ENCODE peak calls at places on chromosomes 1 and 21, in four cellular contexts. W, A, D and Y are unnamed samples.

GRCh38 chr1:94327001-94327685 is 89.8 kb upstream of the ARHGAP29 start:
- DNase-seq in W (peak; percentile 29), A (peak; percentile 84), D (no peak), Y (no peak)

GRCh38 chr1:237888143-237888542 is 2.6 kb downstream of the ZP4 start:
- DNase-seq in W (no peak), A (no peak), D (no peak), Y (no peak)

GRCh38 chr1:209576798-209577197 is 6.7 kb upstream of the CAMK1G start:
- DNase-seq in W (peak; percentile 83), A (peak; percentile 73), D (peak; percentile 41), Y (peak; percentile 24)

GRCh38 chr1:212975607-212975918 is 25.2 kb downstream of the VASH2 start:
- DNase-seq in W (no peak), A (no peak), D (no peak), Y (no peak)

GRCh38 chr1:147243228-147243685 is 773 bp downstream of the CHD1L start:
- DNase-seq in W (no peak), A (no peak), D (no peak), Y (no peak)

GRCh38 chr1:247111259-247111635 is 7.1 kb upstream of the ZNF669 start:
- DNase-seq in W (no peak), A (no peak), D (no peak), Y (no peak)

GRCh38 chr1:153520818-153521476 is 14.8 kb downstream of the S100A6 start:
- DNase-seq in W (no peak), A (no peak), D (no peak), Y (no peak)

GRCh38 chr1:46556822-46557221 is 5.4 kb upstream of the KNCN start:
- DNase-seq in W (no peak), A (peak; percentile 21), D (no peak), Y (no peak)

GRCh38 chr1:172810480-172810879 is 151.6 kb downstream of the FASLG start:
- DNase-seq in W (no peak), A (no peak), D (no peak), Y (no peak)

GRCh38 chr1:65247419-65248359 is 61.7 kb upstream of the DNAJC6 start:
- DNase-seq in W (no peak), A (no peak), D (no peak), Y (no peak)

GRCh38 chr21:36848875-36849274 is 117.6 kb downstream of the HLCS start:
- DNase-seq in W (no peak), A (no peak), D (no peak), Y (no peak)

GRCh38 chr1:36248250-36248894 is 24.1 kb downstream of the THRAP3 start:
- DNase-seq in W (peak; percentile 62), A (peak; percentile 75), D (no peak), Y (peak; percentile 82)

GRCh38 chr1:216045400-216045799 is 377.8 kb downstream of the USH2A start:
- DNase-seq in W (no peak), A (no peak), D (no peak), Y (no peak)

GRCh38 chr1:39639333-39640130 is at the start of gene HEYL:
- DNase-seq in W (peak; percentile 69), A (peak; percentile 65), D (peak; percentile 65), Y (no peak)

GRCh38 chr1:63368131-63368530 is 704 bp downstream of the ALG6 start:
- DNase-seq in W (no peak), A (no peak), D (peak; percentile 15), Y (no peak)

GRCh38 chr21:43799301-43799840 is 10.0 kb downstream of the RRP1 start:
- DNase-seq in W (no peak), A (no peak), D (no peak), Y (no peak)

GRCh38 chr21:43645414-43645891 is 13.8 kb downstream of the HSF2BP start:
- DNase-seq in W (peak; percentile 57), A (no peak), D (peak; percentile 37), Y (peak; percentile 38)

GRCh38 chr1:36964830-36965229 is 69.5 kb downstream of the GRIK3 start:
- DNase-seq in W (no peak), A (no peak), D (no peak), Y (no peak)

GRCh38 chr1:36306902-36307456 is 811 bp downstream of the SH3D21 start:
- DNase-seq in W (peak; percentile 92), A (peak; percentile 72), D (peak; percentile 98), Y (peak; percentile 89)

GRCh38 chr1:2607681-2608041 is 21.1 kb downstream of the PRXL2B start:
- DNase-seq in W (no peak), A (no peak), D (no peak), Y (no peak)

GRCh38 chr1:11648732-11649158 is 5.5 kb downstream of the FBXO2 start:
- DNase-seq in W (peak; percentile 58), A (no peak), D (no peak), Y (no peak)

GRCh38 chr1:18170444-18170843 is 62.8 kb downstream of the IGSF21 start:
- DNase-seq in W (no peak), A (no peak), D (no peak), Y (no peak)

GRCh38 chr1:242239394-242239793 is 240.5 kb upstream of the MAP1LC3C start:
- DNase-seq in W (no peak), A (no peak), D (no peak), Y (no peak)

GRCh38 chr1:46719689-46720088 is 775 bp upstream of the EFCAB14 start:
- DNase-seq in W (peak; percentile 81), A (no peak), D (no peak), Y (no peak)

GRCh38 chr1:117473063-117473462 is 105.8 kb downstream of the MAN1A2 start:
- DNase-seq in W (no peak), A (no peak), D (no peak), Y (no peak)

GRCh38 chr1:23984417-23985186 is 4.5 kb upstream of the SRSF10 start:
- DNase-seq in W (peak; percentile 84), A (no peak), D (no peak), Y (no peak)

GRCh38 chr21:36260802-36261201 is 59.2 kb upstream of the MORC3 start:
- DNase-seq in W (no peak), A (no peak), D (no peak), Y (no peak)

GRCh38 chr1:150810958-150811676 is 3.1 kb upstream of the CTSK start:
- DNase-seq in W (peak; percentile 38), A (no peak), D (no peak), Y (no peak)

GRCh38 chr1:203196371-203196770 is 9.9 kb upstream of the CHI3L1 start:
- DNase-seq in W (peak; percentile 22), A (no peak), D (no peak), Y (no peak)

GRCh38 chr1:43267291-43267805 is 2.4 kb upstream of the TMEM125 start:
- DNase-seq in W (peak; percentile 20), A (no peak), D (no peak), Y (no peak)

GRCh38 chr21:38439336-38439900 is 58.9 kb downstream of the ERG start:
- DNase-seq in W (no peak), A (no peak), D (no peak), Y (peak; percentile 27)

GRCh38 chr21:38440746-38441145 is 57.5 kb downstream of the ERG start:
- DNase-seq in W (no peak), A (no peak), D (no peak), Y (peak; percentile 55)

GRCh38 chr21:38441153-38441552 is 57.1 kb downstream of the ERG start:
- DNase-seq in W (no peak), A (no peak), D (no peak), Y (no peak)

GRCh38 chr21:38439957-38440356 is 58.3 kb downstream of the ERG start:
- DNase-seq in W (no peak), A (no peak), D (no peak), Y (peak; percentile 82)

GRCh38 chr21:38438476-38438893 is 59.8 kb downstream of the ERG start:
- DNase-seq in W (no peak), A (no peak), D (no peak), Y (peak; percentile 76)
- TF ChIP-seq POLR2AphosphoS5 in W (no peak), A (no peak), D (no peak), Y (peak; percentile 35)

DNA sequence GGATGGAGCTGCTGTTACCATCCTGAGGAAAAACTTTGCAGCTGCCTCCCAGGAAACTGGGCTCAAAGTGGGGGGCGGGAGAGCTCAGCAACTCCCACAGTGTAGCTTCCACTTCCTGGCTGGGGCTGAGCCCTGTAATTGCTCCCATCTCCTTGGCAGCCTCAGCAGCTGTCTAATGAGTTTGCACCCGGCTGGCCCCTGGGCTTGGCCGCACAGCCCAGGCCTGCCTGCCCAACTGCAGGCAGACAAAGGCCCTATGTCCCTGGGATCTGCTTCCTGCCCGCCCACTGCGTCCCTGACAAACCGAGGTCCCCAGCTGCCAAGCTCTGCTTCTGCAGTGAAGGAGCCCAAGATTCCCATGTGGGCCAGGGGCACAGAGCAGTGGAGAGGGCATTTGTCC is 30.1 kb downstream of the EDN2 start:
- DNase-seq in W (no peak), A (no peak), D (no peak), Y (no peak)
- TF ChIP-seq POLR2AphosphoS5 in W (no peak), A (no peak), D (no peak), Y (no peak)

DNA sequence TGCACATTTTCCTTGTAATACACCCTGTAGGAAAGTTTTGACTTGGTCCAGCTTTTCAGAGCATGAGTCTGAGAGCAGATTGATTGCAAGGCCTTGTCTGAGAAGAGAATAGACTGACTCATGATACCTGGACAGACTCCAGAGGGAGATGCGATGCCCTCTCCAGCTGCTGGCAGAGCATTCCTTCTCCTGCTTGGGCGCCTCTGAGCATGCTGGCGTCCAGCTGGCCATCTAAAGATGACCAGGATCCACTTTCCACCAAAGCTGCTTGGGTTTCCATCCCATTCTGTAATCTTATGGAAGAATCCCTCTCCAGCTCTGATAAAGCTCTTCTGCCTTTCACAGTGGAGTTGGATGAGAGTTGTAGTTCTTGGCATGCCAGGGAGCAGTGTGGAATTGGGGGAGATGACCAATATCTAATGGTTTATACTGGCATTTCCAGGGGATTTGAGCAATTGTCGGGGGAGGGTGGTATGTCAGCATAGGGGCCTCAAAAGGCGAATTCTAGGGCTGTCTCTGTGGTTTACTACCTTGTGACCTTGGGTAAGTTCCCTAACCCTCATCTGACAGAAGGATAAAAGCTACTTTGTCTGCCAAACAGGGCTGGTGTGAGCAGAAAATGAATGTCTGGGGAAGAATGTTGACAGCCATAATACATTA is 19.5 kb downstream of the SZRD1 start:
- DNase-seq in W (no peak), A (no peak), D (no peak), Y (no peak)
- TF ChIP-seq POLR2AphosphoS5 in W (no peak), A (no peak), D (no peak), Y (no peak)

GRCh38 chr1:28437260-28437923 is 67.9 kb downstream of the PHACTR4 start:
- DNase-seq in W (no peak), A (peak; percentile 50), D (no peak), Y (peak; percentile 7)
- TF ChIP-seq POLR2AphosphoS5 in W (no peak), A (no peak), D (no peak), Y (no peak)

DNA sequence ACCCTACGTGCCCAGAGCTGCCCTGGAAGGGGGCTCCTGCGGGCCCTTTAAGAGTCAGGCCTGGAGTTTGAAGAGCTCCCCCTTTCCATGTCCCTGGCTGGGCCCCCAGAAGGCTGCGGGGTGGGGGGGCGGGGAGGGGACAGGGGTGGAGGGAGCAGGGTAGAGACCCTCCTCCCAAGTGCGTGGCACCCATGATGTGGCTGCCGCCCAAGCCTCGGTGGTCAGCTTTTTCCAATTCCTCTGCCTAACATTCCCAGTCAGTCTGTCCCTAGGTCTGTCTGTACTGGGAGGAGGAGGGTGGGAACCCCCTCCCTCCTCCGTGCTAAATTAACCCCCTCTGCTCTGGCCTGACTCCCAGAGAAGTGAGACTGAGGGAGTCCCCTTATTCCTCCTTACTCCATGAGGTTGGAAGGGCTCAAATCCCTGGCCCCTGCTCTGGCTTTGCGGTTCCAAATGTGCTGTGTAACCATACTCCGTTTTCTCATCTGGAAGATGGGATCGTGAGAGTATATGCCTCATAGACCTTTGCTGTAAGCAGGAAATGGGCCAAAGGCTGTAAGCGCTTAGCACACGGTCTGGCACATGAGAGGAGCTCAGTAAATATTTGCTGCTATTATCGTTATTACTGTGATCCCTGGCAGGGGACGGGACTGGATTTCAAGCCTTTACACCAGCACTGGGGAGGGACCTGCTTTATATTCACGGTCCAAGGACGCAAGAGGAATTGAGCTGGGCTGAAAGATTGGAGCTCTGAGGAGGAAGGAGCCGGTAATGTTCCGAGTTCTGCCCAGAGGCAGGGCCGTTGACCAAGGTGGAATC is 653 bp upstream of the COL16A1 start:
- DNase-seq in W (peak; percentile 81), A (no peak), D (no peak), Y (no peak)
- TF ChIP-seq POLR2AphosphoS5 in W (peak; percentile 71), A (no peak), D (no peak), Y (no peak)